ENCODE peak calls at places on chromosome 15, in eight cellular contexts. Q is activated B cell treated with CpG ODN at 0.5 μM for 24 hours; J is dermis blood vessel endothelial cell; U is EH; H is endothelial cell; O is stimulated activated CD4-positive, alpha-beta T cell treated with anti-CD3 and anti-CD28 coated beads, Interleukin-1b, Interleukin-23, amount 100 ng/mL, for 4 hours; T is left kidney; L is A172. N is an unnamed sample.

GRCh38 chr15:55003900-55004879 is 192.6 kb downstream of the RSL24D1 start:
- DNase-seq in U (no peak), T (no peak), O (no peak), H (no peak), L (peak), Q (no peak), J (no peak), N (no peak)

GRCh38 chr15:43776718-43777292 is at the start of gene ELL3:
- DNase-seq in L (no peak), Q (peak), O (peak), U (peak), H (peak), J (peak), T (peak), N (peak)

GRCh38 chr15:29805043-29805707 is 17.1 kb downstream of the TJP1 start:
- DNase-seq in L (peak), J (peak), O (no peak), H (no peak), Q (no peak), T (peak), U (peak), N (no peak)

GRCh38 chr15:80403712-80404056 is 498 bp upstream of the ARNT2 start:
- DNase-seq in U (peak), J (no peak), Q (no peak), H (peak), L (no peak), T (peak), O (no peak), N (no peak)

GRCh38 chr15:78800189-78800588 is 11.1 kb downstream of the ADAMTS7 start:
- DNase-seq in H (no peak), Q (no peak), U (no peak), J (no peak), O (no peak), T (peak), L (no peak), N (no peak)

GRCh38 chr15:80152896-80153876 is at the start of gene FAH:
- DNase-seq in J (peak), L (peak), O (no peak), Q (peak), H (no peak), U (peak), T (peak), N (peak)

GRCh38 chr15:56619881-56620280 is 113.4 kb downstream of the ZNF280D start:
- DNase-seq in U (no peak), Q (no peak), H (no peak), L (no peak), J (peak), O (no peak), T (no peak), N (no peak)

GRCh38 chr15:93460717-93461116 is 371.7 kb upstream of the RGMA start:
- DNase-seq in O (no peak), J (no peak), U (no peak), H (no peak), T (peak), L (no peak), Q (no peak), N (no peak)

GRCh38 chr15:45372032-45372995 is 6.0 kb downstream of the GATM start:
- DNase-seq in Q (no peak), T (no peak), U (no peak), J (no peak), O (no peak), H (no peak), L (no peak), N (no peak)

GRCh38 chr15:29933043-29933442 is 110.8 kb upstream of the TJP1 start:
- DNase-seq in U (no peak), Q (no peak), H (no peak), L (no peak), T (no peak), O (no peak), J (no peak), N (no peak)

GRCh38 chr15:64692166-64692565 is 83.2 kb downstream of the RBPMS2 start:
- DNase-seq in U (no peak), Q (no peak), O (no peak), T (no peak), H (no peak), J (no peak), L (no peak), N (peak)

GRCh38 chr15:96473556-96473955 is 143.1 kb downstream of the NR2F2 start:
- DNase-seq in U (no peak), L (no peak), J (no peak), O (no peak), H (no peak), T (no peak), Q (no peak), N (no peak)

GRCh38 chr15:80736571-80736970 is 41.5 kb downstream of the ABHD17C start:
- DNase-seq in L (no peak), H (no peak), U (no peak), Q (no peak), O (no peak), J (peak), T (peak), N (no peak)

GRCh38 chr15:78084359-78084750 is 6.8 kb upstream of the TBC1D2B start:
- DNase-seq in T (no peak), Q (no peak), H (no peak), O (no peak), U (no peak), J (no peak), L (no peak), N (no peak)

N was measured in CD14-positive monocyte.